ENCODE peak calls at places on chromosomes 1 and 21, in four cellular contexts. J is ovary, Z is suprapubic skin, C is testis. Q is an unnamed sample.

GRCh38 chr1:34396042-34396441 is 219.3 kb downstream of the C1orf94 start:
- DNase-seq in J (no peak), Z (no peak), C (no peak), Q (no peak)

GRCh38 chr21:27565418-27565817 is 598.5 kb upstream of the ADAMTS5 start:
- DNase-seq in C (no peak), Z (no peak), J (no peak), Q (no peak)

GRCh38 chr1:39622427-39622826 is 17.0 kb downstream of the HEYL start:
- DNase-seq in C (no peak), J (no peak), Z (no peak), Q (no peak)

GRCh38 chr1:67162954-67163353 is 3.3 kb upstream of the IL23R start:
- DNase-seq in C (no peak), Z (no peak), J (no peak), Q (no peak)

GRCh38 chr1:119647734-119648619 is at the start of gene ZNF697:
- DNase-seq in Z (peak), C (peak), J (peak), Q (peak)

GRCh38 chr1:46041974-46042373 is 90.5 kb downstream of the PIK3R3 start:
- DNase-seq in C (no peak), Z (no peak), J (no peak), Q (no peak)

GRCh38 chr1:94925561-94926364 is 1.1 kb downstream of the CNN3 start:
- DNase-seq in Z (peak), C (peak), J (peak), Q (peak)

GRCh38 chr1:151166506-151166956 is 587 bp downstream of the SCNM1 start:
- DNase-seq in C (no peak), Z (no peak), J (no peak), Q (no peak)

GRCh38 chr1:233794863-233795262 is 109.6 kb upstream of the SLC35F3 start:
- DNase-seq in J (no peak), C (no peak), Z (no peak), Q (no peak)

GRCh38 chr1:237281481-237281880 is 239.5 kb downstream of the RYR2 start:
- DNase-seq in Z (no peak), C (no peak), J (no peak), Q (no peak)

GRCh38 chr1:167829868-167830267 is 84.1 kb downstream of the ADCY10 start:
- DNase-seq in J (no peak), Z (no peak), C (no peak), Q (no peak)

GRCh38 chr1:40640314-40641076 is 25.0 kb downstream of the RIMS3 start:
- DNase-seq in J (no peak), C (no peak), Z (no peak), Q (no peak)

GRCh38 chr1:23478896-23479790 is 4.8 kb downstream of the ASAP3 start:
- DNase-seq in C (peak), J (peak), Z (peak), Q (peak)

GRCh38 chr1:111436726-111437125 is 9.2 kb upstream of the OVGP1 start:
- DNase-seq in Z (no peak), C (no peak), J (no peak), Q (no peak)

GRCh38 chr1:181541947-181542346 is 58.6 kb downstream of the CACNA1E start:
- DNase-seq in J (no peak), Z (no peak), C (no peak), Q (no peak)

GRCh38 chr1:228852015-228852414 is 116.7 kb downstream of the RHOU start:
- DNase-seq in Z (no peak), J (no peak), C (peak), Q (no peak)

GRCh38 chr1:231720652-231721325 is 94.2 kb downstream of the DISC1 start:
- DNase-seq in Z (no peak), C (no peak), J (no peak), Q (no peak)

GRCh38 chr1:231279081-231279480 is 38.1 kb downstream of the GNPAT start:
- DNase-seq in J (no peak), Z (no peak), C (no peak), Q (no peak)

GRCh38 chr1:224517171-224517570 is 82.6 kb upstream of the WDR26 start:
- DNase-seq in C (no peak), J (no peak), Z (no peak), Q (no peak)

GRCh38 chr1:171017431-171017830 is 73.3 kb upstream of the FMO3 start:
- DNase-seq in C (no peak), Z (no peak), J (no peak), Q (no peak)

GRCh38 chr1:115327270-115327669 is 10.8 kb downstream of the NGF start:
- DNase-seq in C (no peak), J (no peak), Z (no peak), Q (no peak)

GRCh38 chr1:24022611-24023359 is 42.7 kb upstream of the SRSF10 start:
- DNase-seq in C (no peak), Z (no peak), J (no peak), Q (peak)

GRCh38 chr1:4825841-4826450 is 171.5 kb downstream of the AJAP1 start:
- DNase-seq in Z (no peak), C (no peak), J (no peak), Q (no peak)

GRCh38 chr1:66778969-66779368 is 22.1 kb downstream of the INSL5 start:
- DNase-seq in C (no peak), J (no peak), Z (no peak), Q (no peak)

GRCh38 chr1:111814305-111814628 is 58.6 kb downstream of the DDX20 start:
- DNase-seq in C (no peak), Z (no peak), J (no peak), Q (no peak)

GRCh38 chr21:38993561-38993960 is 187.8 kb downstream of the ETS2 start:
- DNase-seq in C (peak), J (no peak), Z (no peak), Q (peak)

GRCh38 chr1:164748253-164748899 is 189.4 kb downstream of the PBX1 start:
- DNase-seq in C (peak), Z (no peak), J (no peak), Q (peak)

GRCh38 chr1:247401310-247402098 is 14.5 kb upstream of the NLRP3 start:
- DNase-seq in C (no peak), J (no peak), Z (no peak), Q (no peak)

GRCh38 chr1:26432793-26433192 is 672 bp downstream of the DHDDS start:
- DNase-seq in C (no peak), J (no peak), Z (no peak), Q (no peak)

GRCh38 chr1:25727819-25728286 is 72.1 kb upstream of the SELENON start:
- DNase-seq in J (peak), C (peak), Z (no peak), Q (peak)

GRCh38 chr21:14388282-14388681 is 5.3 kb upstream of the HSPA13 start:
- DNase-seq in J (no peak), Z (no peak), C (no peak), Q (no peak)

GRCh38 chr1:34002810-34003209 is 138.9 kb downstream of the HMGB4 start:
- DNase-seq in Z (no peak), J (no peak), C (no peak), Q (no peak)

GRCh38 chr1:16617101-16617727 is 3.9 kb upstream of the NBPF1 start:
- DNase-seq in C (no peak), J (peak), Z (peak), Q (peak)

GRCh38 chr1:64043328-64043727 is 160.1 kb upstream of the UBE2U start:
- DNase-seq in J (no peak), C (no peak), Z (no peak), Q (no peak)

GRCh38 chr1:9309080-9309479 is 16.4 kb downstream of the SPSB1 start:
- DNase-seq in J (no peak), Z (no peak), C (no peak), Q (no peak)

GRCh38 chr1:26831546-26832248 is 5.2 kb downstream of the ZDHHC18 start:
- DNase-seq in Z (no peak), C (no peak), J (no peak), Q (no peak)

GRCh38 chr1:39261712-39262221 is 57.3 kb downstream of the MACF1 start:
- DNase-seq in C (no peak), J (no peak), Z (no peak), Q (no peak)

GRCh38 chr1:244730934-244731434 is 78.1 kb downstream of the DESI2 start:
- DNase-seq in J (no peak), C (peak), Z (peak), Q (no peak)

GRCh38 chr1:160636076-160636475 is 10.8 kb downstream of the SLAMF1 start:
- DNase-seq in J (no peak), Z (no peak), C (no peak), Q (no peak)
- TF ChIP-seq POLR2A in J (no peak), Z (no peak), C (no peak), Q (no peak)

GRCh38 chr1:152836881-152837280 is 5.8 kb upstream of the LCE6A start:
- DNase-seq in Z (no peak), C (no peak), J (no peak), Q (no peak)

DNA sequence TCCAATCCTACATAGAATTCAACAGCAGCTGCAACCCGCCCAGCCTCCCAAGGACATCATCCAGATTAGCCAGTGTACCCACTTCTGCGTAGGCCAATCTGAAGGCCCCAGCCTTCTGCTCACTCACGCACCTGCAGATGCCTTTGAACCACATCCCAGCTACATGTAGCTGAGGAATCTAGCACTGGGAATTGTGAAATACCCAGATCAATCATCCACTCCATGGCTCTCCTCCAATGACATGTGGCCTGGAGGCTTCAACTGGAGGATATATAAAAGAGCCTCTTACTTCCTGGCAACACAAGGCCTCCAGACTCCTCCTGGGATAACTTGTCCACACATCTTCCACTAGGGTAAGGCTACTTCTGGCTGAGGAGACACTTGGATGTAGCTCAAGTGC is at the start of gene LCE6A:
- DNase-seq in Z (no peak), J (no peak), C (no peak), Q (no peak)
- H3K4me3 ChIP-seq in Z (no peak), J (no peak), C (no peak), Q (no peak)

DNA sequence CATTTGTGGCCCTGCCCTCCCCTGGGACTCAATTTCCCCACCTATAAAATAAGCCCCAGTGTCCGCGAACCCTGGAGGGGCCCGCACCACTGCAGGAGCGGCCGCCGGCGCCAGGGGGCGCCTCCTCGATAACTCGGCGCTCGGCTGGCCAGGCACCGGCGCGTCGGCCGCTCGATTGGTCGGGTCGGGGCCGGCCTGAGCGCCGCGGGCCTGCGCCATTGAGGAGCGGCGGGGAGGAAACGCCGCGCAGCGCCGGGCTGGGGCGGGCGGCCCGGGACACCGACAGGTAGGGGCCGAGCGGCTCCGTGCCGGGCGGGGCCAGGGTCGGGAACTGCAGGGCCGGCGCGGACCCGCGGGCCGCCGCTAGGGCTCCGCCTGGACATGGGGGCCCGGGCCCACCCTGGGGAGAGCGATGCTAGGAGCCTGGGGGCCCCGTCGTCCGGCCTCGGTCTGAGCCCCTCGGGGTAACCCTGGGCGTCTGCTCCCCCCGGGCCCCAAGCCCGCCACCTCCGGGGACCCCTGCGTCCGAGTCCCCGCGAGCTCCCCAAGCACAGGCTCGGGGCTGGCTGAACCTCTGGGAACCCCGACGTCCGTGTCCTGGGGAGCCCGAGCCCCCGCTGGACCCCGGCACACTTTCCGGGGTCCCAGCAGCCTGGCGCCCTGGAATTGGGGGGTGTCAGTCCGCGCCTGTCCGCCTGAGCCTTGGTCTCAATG is at the start of gene VPS13D:
- DNase-seq in Z (peak), J (peak), C (peak), Q (peak)
- TF ChIP-seq POLR2A in Z (peak), J (peak), C (no peak), Q (no peak)

DNA sequence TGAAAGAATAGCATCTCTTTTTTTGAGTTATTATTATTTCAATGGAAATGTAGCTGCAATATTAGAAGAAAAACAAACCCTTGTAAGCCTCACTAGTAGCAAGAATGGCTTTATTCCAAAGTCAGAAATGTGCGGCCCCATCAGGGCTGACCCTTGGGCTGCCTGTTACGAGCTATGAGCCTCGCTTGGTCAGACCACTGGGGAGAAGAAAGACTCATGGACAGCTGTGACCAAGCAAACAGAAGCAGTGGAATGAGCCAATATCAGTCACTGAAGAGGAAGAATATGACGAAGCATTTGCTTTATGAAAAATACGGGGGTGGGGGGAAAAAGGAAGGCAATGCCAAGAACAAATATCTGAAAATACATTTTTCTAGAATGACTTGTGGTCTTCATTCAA is 504.5 kb downstream of the LMO4 start:
- DNase-seq in J (peak), Z (no peak), C (no peak), Q (no peak)
- H3K4me3 ChIP-seq in J (no peak), Z (no peak), C (no peak), Q (no peak)